ENCODE peak calls at places on chromosome 17, in eight cellular contexts. E is breast epithelium, C is A549, Y is IMR-90, F is K562, W is PC-3, Q is upper lobe of right lung, A is heart left ventricle. L is an unnamed sample.

GRCh38 chr17:49132699-49133364 is at the start of gene B4GALNT2:
- DNase-seq in E (no peak), C (peak; percentile 28), Y (no peak), F (no peak), W (peak; percentile 49), Q (peak; percentile 66), A (no peak), L (peak; percentile 58)

GRCh38 chr17:47605006-47605405 is 44.7 kb upstream of the KPNB1 start:
- DNase-seq in E (no peak), C (no peak), Y (peak; percentile 31), F (no peak), W (no peak), Q (no peak), A (no peak), L (no peak)

GRCh38 chr17:75535119-75535537 is 9.6 kb downstream of the LLGL2 start:
- DNase-seq in E (no peak), C (no peak), Y (no peak), F (no peak), W (no peak), Q (no peak), A (no peak), L (no peak)

GRCh38 chr17:20202141-20202574 is 193.0 kb downstream of the SPECC1 start:
- DNase-seq in E (no peak), C (peak; percentile 45), Y (no peak), F (no peak), W (peak; percentile 88), Q (no peak), A (no peak), L (no peak)

GRCh38 chr17:44360826-44361225 is 2.8 kb downstream of the FAM171A2 start:
- DNase-seq in E (no peak), C (no peak), Y (peak; percentile 68), F (peak; percentile 58), W (no peak), Q (no peak), A (no peak), L (no peak)

GRCh38 chr17:62380253-62380652 is at the start of gene EFCAB3:
- DNase-seq in E (no peak), C (no peak), Y (no peak), F (no peak), W (no peak), Q (no peak), A (no peak), L (no peak)

GRCh38 chr17:16442141-16442540 is 26.8 kb downstream of the TRPV2 start:
- DNase-seq in E (no peak), C (no peak), Y (no peak), F (no peak), W (peak; percentile 25), Q (no peak), A (no peak), L (no peak)

GRCh38 chr17:60435244-60436170 is 13.2 kb downstream of the CHCT1 start:
- DNase-seq in E (no peak), C (peak; percentile 85), Y (peak; percentile 89), F (peak; percentile 69), W (peak; percentile 98), Q (no peak), A (peak; percentile 79), L (no peak)

GRCh38 chr17:58121925-58122324 is 26.3 kb upstream of the OR4D1 start:
- DNase-seq in E (no peak), C (peak; percentile 76), Y (peak; percentile 22), F (peak; percentile 22), W (peak; percentile 77), Q (no peak), A (no peak), L (no peak)

GRCh38 chr17:35293151-35293837 is 50.4 kb downstream of the SLFN5 start:
- DNase-seq in E (no peak), C (no peak), Y (no peak), F (no peak), W (no peak), Q (no peak), A (no peak), L (no peak)

GRCh38 chr17:77366558-77367245 is 225.9 kb downstream of the SEC14L1 start:
- DNase-seq in E (no peak), C (no peak), Y (peak; percentile 86), F (no peak), W (no peak), Q (no peak), A (no peak), L (no peak)

GRCh38 chr17:77619326-77619725 is 339.2 kb upstream of the TNRC6C start:
- DNase-seq in E (no peak), C (no peak), Y (no peak), F (no peak), W (no peak), Q (peak; percentile 43), A (no peak), L (no peak)

GRCh38 chr17:16661217-16661616 is 7.6 kb upstream of the ZNF624 start:
- DNase-seq in E (no peak), C (no peak), Y (no peak), F (no peak), W (peak; percentile 10), Q (no peak), A (no peak), L (no peak)

GRCh38 chr17:67132366-67132765 is 88.0 kb downstream of the CACNG1 start:
- DNase-seq in E (no peak), C (no peak), Y (no peak), F (no peak), W (no peak), Q (no peak), A (no peak), L (no peak)

GRCh38 chr17:48583708-48584582 is 5.8 kb upstream of the HOXB4 start:
- DNase-seq in E (no peak), C (no peak), Y (peak; percentile 39), F (no peak), W (no peak), Q (no peak), A (no peak), L (no peak)

GRCh38 chr17:65595071-65595655 is 33.7 kb upstream of the AXIN2 start:
- DNase-seq in E (no peak), C (peak; percentile 27), Y (no peak), F (peak; percentile 71), W (no peak), Q (no peak), A (no peak), L (no peak)

GRCh38 chr17:81160747-81161453 is 4.4 kb upstream of the PVALEF start:
- DNase-seq in E (no peak), C (no peak), Y (no peak), F (peak; percentile 40), W (no peak), Q (no peak), A (peak; percentile 8), L (peak; percentile 44)

GRCh38 chr17:81160306-81160705 is 5.0 kb upstream of the PVALEF start:
- DNase-seq in E (no peak), C (no peak), Y (no peak), F (no peak), W (no peak), Q (peak; percentile 82), A (peak; percentile 68), L (peak; percentile 85)

GRCh38 chr17:81162491-81162890 is 2.8 kb upstream of the PVALEF start:
- DNase-seq in E (no peak), C (no peak), Y (no peak), F (no peak), W (no peak), Q (no peak), A (no peak), L (peak; percentile 36)

GRCh38 chr17:81161972-81162371 is 3.3 kb upstream of the PVALEF start:
- DNase-seq in E (no peak), C (no peak), Y (no peak), F (no peak), W (no peak), Q (no peak), A (no peak), L (no peak)

DNA sequence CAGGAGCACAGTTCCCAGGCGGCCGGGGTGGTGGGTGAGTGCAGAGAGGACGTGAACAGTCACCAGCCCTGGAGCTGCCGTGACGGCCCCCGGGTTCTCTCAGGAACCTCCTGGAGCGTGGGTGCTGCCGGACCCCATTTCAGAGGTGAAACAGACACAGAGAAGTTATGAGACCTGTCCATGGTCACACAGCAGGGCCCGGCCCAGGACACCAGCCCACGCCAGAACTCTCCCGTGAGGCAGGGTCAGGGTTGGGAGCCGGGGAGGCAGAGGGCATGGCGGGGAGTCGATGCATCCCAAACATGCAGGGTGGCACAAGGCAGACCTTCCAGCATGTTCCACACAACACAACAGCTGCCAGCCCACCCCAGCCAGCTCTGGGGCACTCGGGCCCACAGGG is 3.8 kb upstream of the PVALEF start:
- DNase-seq in E (no peak), C (no peak), Y (no peak), F (no peak), W (no peak), Q (no peak), A (no peak), L (peak; percentile 35)
- H3K27ac ChIP-seq in E (no peak overlapping the region), C (no peak overlapping the region), Y (no peak overlapping the region), F (no peak overlapping the region), W (no peak overlapping the region), Q (no peak overlapping the region), A (no peak overlapping the region), L (no peak overlapping the region)

DNA sequence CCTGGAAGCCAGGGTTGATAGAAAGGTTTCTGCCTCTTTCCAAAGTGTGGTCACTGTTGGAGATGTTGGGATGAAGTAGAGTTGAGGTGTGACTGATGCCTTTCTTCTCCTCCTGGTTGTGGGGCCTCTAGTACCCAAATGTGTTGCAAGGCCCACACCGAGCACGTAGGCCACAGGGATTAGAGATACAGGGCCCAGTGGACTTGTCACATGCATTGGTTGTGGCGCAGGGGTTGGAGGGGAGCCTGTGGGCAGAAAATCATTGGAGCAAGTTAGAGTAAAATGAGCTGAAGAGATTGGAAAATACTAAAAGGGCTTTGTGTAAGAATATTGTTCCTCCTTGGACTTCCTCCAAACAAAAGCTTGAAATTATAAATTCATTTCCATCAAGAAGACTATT is 4.6 kb downstream of the KRT33A start:
- DNase-seq in E (no peak), C (no peak), Y (no peak), F (no peak), W (no peak), Q (no peak), A (no peak), L (no peak)
- TF ChIP-seq CTCF in E (no peak), C (no peak), Y (no peak), F (no peak), W (no peak), Q (no peak), A (no peak), L (no peak)

DNA sequence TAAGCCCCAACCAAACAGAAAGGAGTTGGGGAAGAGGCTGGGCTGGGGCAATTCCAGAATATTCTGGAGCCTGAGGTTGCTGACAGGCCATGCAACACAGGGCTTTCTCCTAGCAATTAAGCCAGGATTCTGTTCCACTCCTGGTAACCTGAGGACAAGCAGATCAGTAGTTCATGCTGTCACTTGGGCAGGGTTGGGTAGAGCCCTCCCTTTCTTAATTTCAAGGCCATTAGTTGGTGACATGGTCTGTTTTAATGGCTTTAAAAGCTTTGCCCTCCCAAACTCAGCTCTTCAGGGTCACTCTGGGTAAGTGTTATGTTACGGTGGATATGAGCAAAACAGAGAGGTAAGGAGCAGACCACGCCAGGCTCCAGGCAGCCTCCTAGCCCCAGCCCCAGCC is 27.7 kb downstream of the CEP295NL start:
- DNase-seq in E (no peak), C (no peak), Y (no peak), F (no peak), W (no peak), Q (no peak), A (no peak), L (no peak)
- H3K27ac ChIP-seq in E (peak overlapping the region; percentile 19), C (peak overlapping the region; percentile 77), Y (peak overlapping the region; percentile 55), F (no peak overlapping the region), W (peak overlapping the region; percentile 59), Q (no peak overlapping the region), A (peak overlapping the region; percentile 75), L (no peak overlapping the region)

DNA sequence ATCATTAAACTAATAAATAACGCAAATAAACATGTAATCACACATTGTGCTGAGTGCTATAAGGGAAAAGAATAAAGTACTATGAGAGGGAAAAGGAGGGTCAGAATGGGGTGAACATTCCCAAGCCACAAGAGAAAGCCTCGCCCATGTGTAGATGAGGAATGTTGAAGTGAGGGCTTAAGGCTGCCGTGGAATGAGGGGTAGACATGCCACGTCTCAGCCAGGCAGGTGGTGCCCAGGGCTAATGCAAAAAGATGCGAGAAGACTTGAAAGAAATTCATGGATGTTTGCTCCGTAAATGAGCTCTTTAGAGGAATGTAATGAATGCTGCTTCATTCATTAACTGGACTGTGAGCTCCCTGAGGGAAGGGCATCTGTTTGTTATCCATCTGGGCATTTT is 30.4 kb downstream of the ASIC2 start:
- DNase-seq in E (no peak), C (peak; percentile 17), Y (no peak), F (no peak), W (no peak), Q (no peak), A (no peak), L (no peak)
- TF ChIP-seq CTCF in E (no peak), C (no peak), Y (no peak), F (no peak), W (no peak), Q (no peak), A (no peak), L (no peak)

L was measured in lower lobe of right lung.